ENCODE peak calls at places on chromosome 14, in ten cellular contexts. V, O, B, C, E, R, T, I, Z and G are unnamed samples.

GRCh38 chr14:103882503-103883262 is 35.3 kb upstream of the PPP1R13B start:
- DNase-seq in V (no peak), R (no peak), C (no peak), T (no peak), E (no peak), I (no peak), B (no peak), O (no peak), Z (no peak), G (no peak)

GRCh38 chr14:55354500-55354899 is 57.1 kb downstream of the ATG14 start:
- DNase-seq in V (peak; percentile 30), O (no peak), T (peak; percentile 12), E (peak; percentile 33), Z (peak; percentile 49), C (peak; percentile 69), R (peak; percentile 39), I (peak; percentile 78), B (peak; percentile 26), G (no peak)

GRCh38 chr14:54893151-54893760 is 9.4 kb downstream of the GCH1 start:
- DNase-seq in T (no peak), Z (peak; percentile 24), E (peak; percentile 31), B (peak; percentile 52), I (peak; percentile 51), O (no peak), V (peak; percentile 77), C (peak; percentile 27), R (no peak), G (no peak)

GRCh38 chr14:99094901-99095300 is 177.1 kb downstream of the BCL11B start:
- DNase-seq in T (no peak), C (no peak), R (no peak), B (no peak), Z (no peak), E (no peak), I (no peak), O (no peak), V (peak; percentile 26), G (no peak)

GRCh38 chr14:100711117-100711462 is 15.6 kb upstream of the DLK1 start:
- DNase-seq in C (no peak), O (no peak), I (no peak), V (no peak), E (no peak), Z (no peak), B (no peak), R (no peak), T (no peak), G (no peak)

GRCh38 chr14:88296343-88296742 is 26.7 kb downstream of the KCNK10 start:
- DNase-seq in I (no peak), E (no peak), C (no peak), V (no peak), T (no peak), Z (no peak), B (no peak), R (no peak), O (no peak), G (no peak)

GRCh38 chr14:99415496-99416281 is 65.0 kb downstream of the SETD3 start:
- DNase-seq in C (peak; percentile 75), Z (peak; percentile 58), R (no peak), T (peak; percentile 56), V (peak; percentile 66), E (peak; percentile 70), I (peak; percentile 89), B (peak; percentile 71), O (peak; percentile 49), G (peak; percentile 16)

GRCh38 chr14:63443988-63444387 is 99.2 kb downstream of the PPP2R5E start:
- DNase-seq in V (no peak), B (no peak), Z (no peak), I (no peak), R (no peak), C (no peak), O (no peak), T (no peak), E (no peak), G (no peak)

GRCh38 chr14:93947282-93947681 is 20.1 kb downstream of the FAM181A start:
- DNase-seq in C (no peak), Z (no peak), R (no peak), E (no peak), O (no peak), T (no peak), V (no peak), B (no peak), I (no peak), G (no peak)

GRCh38 chr14:44529026-44529425 is 21.9 kb upstream of the FSCB start:
- DNase-seq in V (peak; percentile 58), I (no peak), B (no peak), O (peak; percentile 33), E (peak; percentile 87), Z (no peak), R (no peak), C (no peak), T (no peak), G (no peak)

GRCh38 chr14:89266754-89267153 is 150.3 kb downstream of the FOXN3 start:
- DNase-seq in I (no peak), B (peak; percentile 17), E (no peak), R (no peak), Z (no peak), V (peak; percentile 21), O (no peak), C (no peak), T (no peak), G (no peak)

GRCh38 chr14:58238252-58239247 is 6.1 kb upstream of the PSMA3 start:
- DNase-seq in C (peak; percentile 7), T (no peak), V (no peak), I (no peak), R (no peak), B (no peak), E (peak; percentile 19), Z (peak; percentile 23), O (no peak), G (no peak)

GRCh38 chr14:67514203-67514607 is 18.9 kb upstream of the PLEKHH1 start:
- DNase-seq in V (no peak), E (no peak), I (no peak), Z (no peak), B (no peak), O (no peak), C (no peak), T (no peak), R (no peak), G (no peak)

GRCh38 chr14:84937449-84937848 is 592.5 kb upstream of the FLRT2 start:
- DNase-seq in V (no peak), C (no peak), E (no peak), T (no peak), R (no peak), O (no peak), Z (no peak), B (no peak), I (no peak), G (no peak)

GRCh38 chr14:58541623-58542022 is 96.1 kb upstream of the DACT1 start:
- DNase-seq in Z (no peak), C (no peak), R (no peak), B (no peak), O (no peak), T (no peak), E (no peak), V (no peak), I (no peak), G (no peak)